ENCODE peak calls at places on chromosomes 3 and 15, in four cellular contexts. S is dorsolateral prefrontal cortex, I is neural crest cell, H is epithelial cell of proximal tubule. Z is an unnamed sample.

GRCh38 chr3:177357352-177358084 is 160.2 kb upstream of the TBL1XR1 start:
- DNase-seq in S (no peak), I (no peak), H (peak; percentile 75), Z (no peak)

GRCh38 chr15:74529911-74530310 is 11.1 kb upstream of the ARID3B start:
- DNase-seq in S (no peak), I (no peak), H (no peak), Z (no peak)

GRCh38 chr3:173473237-173473636 is 75.7 kb downstream of the NLGN1 start:
- DNase-seq in S (no peak), I (no peak), H (no peak), Z (no peak)

GRCh38 chr15:38531509-38531908 is 33.1 kb downstream of the RASGRP1 start:
- DNase-seq in S (no peak), I (no peak), H (peak; percentile 86), Z (no peak)

GRCh38 chr15:62439543-62440016 is 274.5 kb upstream of the C2CD4B start:
- DNase-seq in S (no peak), I (no peak), H (no peak), Z (no peak)

GRCh38 chr3:23489338-23490158 is 286.4 kb downstream of the UBE2E2 start:
- DNase-seq in S (no peak), I (no peak), H (no peak), Z (no peak)

GRCh38 chr3:20353286-20353685 is 167.3 kb upstream of the SGO1 start:
- DNase-seq in S (no peak), I (no peak), H (no peak), Z (no peak)

GRCh38 chr15:73704869-73705645 is 20.9 kb downstream of the CD276 start:
- DNase-seq in S (peak; percentile 33), I (peak; percentile 63), H (no peak), Z (peak; percentile 47)

GRCh38 chr3:87350367-87351199 is 74.2 kb upstream of the POU1F1 start:
- DNase-seq in S (no peak), I (no peak), H (no peak), Z (no peak)

Z was measured in GM06990.